ENCODE peak calls at places on chromosomes 11 and 22, in four cellular contexts. O, E, R and S are unnamed samples.

GRCh38 chr11:705646-706438 is at the start of gene EPS8L2:
- DNase-seq in R (peak), E (no peak), O (no peak), S (no peak)

GRCh38 chr11:94968334-94968958 is 4.9 kb downstream of the CWC15 start:
- DNase-seq in R (no peak), E (peak), O (peak), S (no peak)

GRCh38 chr11:5556596-5557188 is 8.4 kb upstream of the OR52H1 start:
- DNase-seq in R (no peak), E (no peak), O (no peak), S (no peak)

GRCh38 chr22:41568811-41569210 is 8.0 kb downstream of the CSDC2 start:
- DNase-seq in E (peak), O (no peak), R (no peak), S (no peak)

GRCh38 chr11:102286292-102286691 is 31.0 kb upstream of the BIRC3 start:
- DNase-seq in O (no peak), R (no peak), E (no peak), S (no peak)

GRCh38 chr11:32138902-32139301 is 48.0 kb downstream of the RCN1 start:
- DNase-seq in R (no peak), O (no peak), E (no peak), S (no peak)

GRCh38 chr11:95289378-95289777 is 58.4 kb upstream of the SESN3 start:
- DNase-seq in O (no peak), E (no peak), R (no peak), S (no peak)

GRCh38 chr11:113908107-113908506 is 3.5 kb downstream of the HTR3B start:
- DNase-seq in R (no peak), O (peak), E (no peak), S (no peak)

GRCh38 chr11:99952816-99953215 is 734.3 kb upstream of the ARHGAP42 start:
- DNase-seq in O (no peak), R (peak), E (no peak), S (no peak)

GRCh38 chr11:109981028-109981636 is 112.1 kb upstream of the ZC3H12C start:
- DNase-seq in E (no peak), R (no peak), O (no peak), S (no peak)

GRCh38 chr11:87971354-87971753 is 203.9 kb downstream of the RAB38 start:
- DNase-seq in E (no peak), R (no peak), O (no peak), S (no peak)

GRCh38 chr11:13384837-13385417 is 78.1 kb downstream of the BTBD10 start:
- DNase-seq in R (no peak), O (peak), E (peak), S (no peak)

GRCh38 chr11:15615412-15616096 is 500.8 kb downstream of the INSC start:
- DNase-seq in O (no peak), E (no peak), R (no peak), S (no peak)

GRCh38 chr22:37295213-37295886 is 13.0 kb downstream of the CYTH4 start:
- DNase-seq in R (no peak), E (no peak), O (no peak), S (no peak)

GRCh38 chr22:44337658-44338004 is 24.9 kb upstream of the SHISAL1 start:
- DNase-seq in R (peak), E (no peak), O (no peak), S (peak)

GRCh38 chr22:40213478-40213877 is 35.8 kb downstream of the TNRC6B start:
- DNase-seq in O (peak), E (peak), R (no peak), S (no peak)

GRCh38 chr11:46120361-46120710 is 918 bp downstream of the PHF21A start:
- DNase-seq in R (no peak), O (no peak), E (peak), S (no peak)

GRCh38 chr22:24703101-24703500 is 71.4 kb downstream of the PIWIL3 start:
- DNase-seq in E (peak), O (no peak), R (no peak), S (no peak)

GRCh38 chr11:63813035-63813562 is at the start of gene SPINDOC:
- DNase-seq in R (peak), O (peak), E (peak), S (no peak)

GRCh38 chr11:44349328-44349727 is 39.4 kb upstream of the ALX4 start:
- DNase-seq in E (no peak), O (no peak), R (no peak), S (no peak)

GRCh38 chr11:16986434-16987204 is 27.6 kb downstream of the PLEKHA7 start:
- DNase-seq in R (peak), O (peak), E (no peak), S (no peak)

GRCh38 chr22:24112188-24112587 is 69.1 kb upstream of the SUSD2 start:
- DNase-seq in E (no peak), R (no peak), O (no peak), S (no peak)

GRCh38 chr11:16792426-16792825 is 54.0 kb downstream of the C11orf58 start:
- DNase-seq in R (no peak), O (no peak), E (no peak), S (no peak)

GRCh38 chr11:94549166-94549565 is 5.4 kb downstream of the FUT4 start:
- DNase-seq in E (no peak), R (no peak), O (no peak), S (no peak)

GRCh38 chr11:76609736-76610370 is 60.7 kb downstream of the LRRC32 start:
- DNase-seq in E (no peak), R (no peak), O (no peak), S (no peak)

GRCh38 chr22:24812950-24813349 is 6.9 kb downstream of the SGSM1 start:
- DNase-seq in O (no peak), E (no peak), R (no peak), S (no peak)

GRCh38 chr22:50733521-50734342 is 4.3 kb upstream of the ACR start:
- DNase-seq in O (no peak), R (no peak), E (no peak), S (no peak)